ENCODE peak calls at places on chromosomes 11 and 22, in ten cellular contexts. B, X, L, D, F, M, Q, U, G and Z are unnamed samples.

GRCh38 chr11:83319346-83319745 is 33.2 kb upstream of the CCDC90B start:
- DNase-seq in U (no peak), L (no peak), F (no peak), Q (no peak), D (no peak), X (no peak), G (no peak), B (no peak), M (no peak), Z (no peak)

GRCh38 chr11:107359701-107360100 is 97.9 kb downstream of the CWF19L2 start:
- DNase-seq in D (no peak), U (peak; percentile 4), F (no peak), Q (no peak), M (no peak), X (no peak), B (no peak), L (no peak), G (peak; percentile 0), Z (no peak)

GRCh38 chr22:33909075-33909458 is 11.2 kb downstream of the LARGE1 start:
- DNase-seq in B (no peak), G (no peak), L (no peak), D (no peak), M (no peak), X (no peak), Q (no peak), F (peak; percentile 19), U (no peak), Z (no peak)

GRCh38 chr11:110531056-110531756 is 101.5 kb downstream of the FDX1 start:
- DNase-seq in Q (no peak), U (peak; percentile 14), B (no peak), X (no peak), L (no peak), D (no peak), G (no peak), F (no peak), M (no peak), Z (no peak)

GRCh38 chr11:129605815-129606214 is 209.8 kb upstream of the TMEM45B start:
- DNase-seq in Q (no peak), G (no peak), U (no peak), L (no peak), X (no peak), M (no peak), D (no peak), B (no peak), F (no peak), Z (no peak)

GRCh38 chr11:129681344-129682114 is 134.1 kb upstream of the TMEM45B start:
- DNase-seq in Q (no peak), D (no peak), G (no peak), X (no peak), U (no peak), B (no peak), F (no peak), L (no peak), M (no peak), Z (peak; percentile 55)

GRCh38 chr11:67412495-67413179 is 2.8 kb upstream of the CARNS1 start:
- DNase-seq in U (no peak), G (no peak), D (no peak), M (no peak), Q (no peak), L (no peak), B (no peak), F (no peak), X (no peak), Z (no peak)

GRCh38 chr22:39306456-39307361 is 12.7 kb downstream of the RPL3 start:
- DNase-seq in X (no peak), B (no peak), Q (peak; percentile 28), F (peak; percentile 45), G (no peak), U (peak; percentile 49), L (no peak), M (no peak), D (no peak), Z (peak; percentile 50)

GRCh38 chr11:80317612-80318011 is 876.8 kb upstream of the TENM4 start:
- DNase-seq in G (no peak), D (no peak), L (no peak), M (no peak), X (no peak), B (no peak), F (no peak), Q (no peak), U (no peak), Z (no peak)

GRCh38 chr22:47593911-47594311 is 831.5 kb downstream of the TBC1D22A start:
- DNase-seq in Q (no peak), X (no peak), G (no peak), U (no peak), F (no peak), M (no peak), L (no peak), D (no peak), B (no peak), Z (no peak)

GRCh38 chr11:65981972-65982823 is 19.8 kb downstream of the EIF1AD start:
- DNase-seq in U (no peak), L (no peak), Q (no peak), M (no peak), X (no peak), B (no peak), D (no peak), G (no peak), F (no peak), Z (no peak)

GRCh38 chr11:112227002-112227401 is 774 bp downstream of the PTS start:
- DNase-seq in D (no peak), Q (peak; percentile 5), U (peak; percentile 36), L (peak; percentile 69), G (no peak), B (no peak), M (no peak), F (no peak), X (peak; percentile 35), Z (no peak)

GRCh38 chr22:46280999-46281623 is 13.3 kb downstream of the TTC38 start:
- DNase-seq in F (peak; percentile 42), U (no peak), B (no peak), Q (peak; percentile 39), X (no peak), M (no peak), G (no peak), D (no peak), L (no peak), Z (no peak)

GRCh38 chr22:46180370-46181137 is 30.2 kb downstream of the PPARA start:
- DNase-seq in L (no peak), Q (no peak), G (no peak), D (no peak), F (no peak), B (no peak), X (no peak), U (no peak), M (no peak), Z (no peak)